ENCODE peak calls at places on chromosomes 2 and 18, in five cellular contexts. A is ecto neural progenitor cell; O is CD4-positive, alpha-beta T cell; S is kidney; I is neural crest cell. K is an unnamed sample.

GRCh38 chr2:101311390-101312019 is 3.0 kb upstream of the RNF149 start:
- DNase-seq in I (no peak), A (no peak), O (no peak), S (no peak), K (no peak)

GRCh38 chr2:175889557-175890355 is 112.3 kb downstream of the LNPK start:
- DNase-seq in O (no peak), A (no peak), I (no peak), S (no peak), K (no peak)

GRCh38 chr18:23143059-23143831 is 8.0 kb downstream of the CABLES1 start:
- DNase-seq in I (no peak), A (no peak), S (no peak), O (no peak), K (no peak)

GRCh38 chr2:200156140-200156858 is 150.2 kb upstream of the SPATS2L start:
- DNase-seq in S (no peak), A (no peak), O (no peak), I (no peak), K (no peak)

GRCh38 chr2:134892282-134893054 is 26.2 kb upstream of the CCNT2 start:
- DNase-seq in I (no peak), O (no peak), S (no peak), A (no peak), K (no peak)

GRCh38 chr2:5520352-5520996 is 171.7 kb upstream of the SOX11 start:
- DNase-seq in O (no peak), S (no peak), I (peak), A (no peak), K (no peak)

GRCh38 chr18:69961718-69962117 is 14.0 kb upstream of the CD226 start:
- DNase-seq in S (no peak), O (no peak), I (no peak), A (no peak), K (no peak)

GRCh38 chr2:89784960-89785359 is 1093.5 kb downstream of the RPIA start:
- DNase-seq in S (no peak), O (no peak), I (no peak), A (no peak), K (no peak)

GRCh38 chr2:135152361-135152760 is 100.3 kb downstream of the RAB3GAP1 start:
- DNase-seq in O (no peak), I (no peak), S (no peak), A (no peak), K (no peak)

GRCh38 chr2:73588177-73588576 is 54.0 kb downstream of the NAT8 start:
- DNase-seq in O (no peak), S (no peak), A (no peak), I (no peak), K (no peak)

GRCh38 chr2:140600116-140600515 is 1530.7 kb downstream of the LRP1B start:
- DNase-seq in S (no peak), I (no peak), O (no peak), A (no peak), K (no peak)

GRCh38 chr2:225036431-225036830 is 5.8 kb downstream of the DOCK10 start:
- DNase-seq in I (no peak), O (no peak), S (no peak), A (no peak), K (no peak)

GRCh38 chr18:35241523-35241804 is 630 bp downstream of the ZNF397 start:
- DNase-seq in A (no peak), S (no peak), I (no peak), O (no peak), K (no peak)

GRCh38 chr18:78928076-78928475 is 51.5 kb upstream of the SALL3 start:
- DNase-seq in O (no peak), S (no peak), I (no peak), A (no peak), K (no peak)

GRCh38 chr2:19255481-19255880 is 102.9 kb downstream of the OSR1 start:
- DNase-seq in O (no peak), S (no peak), I (no peak), A (no peak), K (no peak)

GRCh38 chr2:56801770-56802169 is 618.0 kb downstream of the CCDC85A start:
- DNase-seq in I (no peak), S (no peak), O (no peak), A (no peak), K (no peak)

GRCh38 chr2:160869411-160869810 is 290.8 kb upstream of the TANK start:
- DNase-seq in S (no peak), A (no peak), I (no peak), O (no peak), K (no peak)

GRCh38 chr18:77106331-77106730 is 26.3 kb downstream of the MBP start:
- DNase-seq in A (peak), I (no peak), O (peak), S (peak), K (peak)

GRCh38 chr18:21110667-21111350 is 804 bp downstream of the ROCK1 start:
- DNase-seq in O (peak), A (peak), S (peak), I (no peak), K (peak)

GRCh38 chr2:216695401-216695821 is at the start of gene IGFBP5:
- DNase-seq in S (peak), O (no peak), I (peak), A (peak), K (no peak)

GRCh38 chr2:72781500-72781899 is 44.3 kb downstream of the EXOC6B start:
- DNase-seq in O (no peak), A (no peak), S (no peak), I (no peak), K (no peak)

GRCh38 chr2:84175340-84175739 is 283.7 kb downstream of the SUCLG1 start:
- DNase-seq in O (no peak), S (no peak), A (no peak), I (no peak), K (no peak)

GRCh38 chr2:222837643-222838056 is 23.2 kb upstream of the ACSL3 start:
- DNase-seq in O (no peak), A (no peak), S (no peak), I (no peak), K (no peak)

GRCh38 chr2:74286725-74287124 is 56.5 kb downstream of the SLC4A5 start:
- DNase-seq in A (peak), O (no peak), S (no peak), I (no peak), K (no peak)

GRCh38 chr18:26813043-26813442 is 52.5 kb downstream of the AQP4 start:
- DNase-seq in O (no peak), I (no peak), S (no peak), A (no peak), K (no peak)

GRCh38 chr18:63298393-63299015 is 21.1 kb downstream of the BCL2 start:
- DNase-seq in O (peak), S (no peak), I (no peak), A (no peak), K (no peak)

GRCh38 chr2:165778653-165779451 is 15.2 kb downstream of the GALNT3 start:
- DNase-seq in A (no peak), O (no peak), I (no peak), S (peak), K (no peak)

GRCh38 chr2:241561811-241562210 is 3.3 kb downstream of the BOK start:
- DNase-seq in A (no peak), O (no peak), S (peak), I (no peak), K (no peak)

GRCh38 chr2:88283886-88284511 is 113.9 kb downstream of the THNSL2 start:
- DNase-seq in O (no peak), A (no peak), I (no peak), S (no peak), K (no peak)

GRCh38 chr2:27086722-27087446 is at the start of gene KHK:
- DNase-seq in I (peak), O (no peak), S (peak), A (peak), K (no peak)

GRCh38 chr2:227884511-227884947 is 13.1 kb downstream of the DAW1 start:
- DNase-seq in A (peak), I (peak), S (peak), O (peak), K (peak)

K was measured in CD8-positive, alpha-beta T cell.